ENCODE peak calls at places on chromosomes 13 and 19, in six cellular contexts. T is OCI-LY7, W is HCT116, N is psoas muscle, R is heart right ventricle, C is transverse colon. X is an unnamed sample. For H3K4me1, the result is how much of the 10 kb centered on the place peaks cover.

GRCh38 chr13:114015608-114016295 is 41.9 kb upstream of the C13orf46 start:
- DNase-seq in W (no peak), N (peak), R (peak), T (no peak), C (peak), X (no peak)

GRCh38 chr19:46766569-46767317 is 20.5 kb upstream of the STRN4 start:
- DNase-seq in R (no peak), C (peak), T (peak), N (peak), W (no peak), X (peak)

GRCh38 chr19:9865732-9866627 is 30.9 kb downstream of the PIN1 start:
- DNase-seq in T (peak), W (no peak), C (no peak), N (no peak), R (no peak), X (no peak)

GRCh38 chr13:30898721-30899188 is 7.3 kb upstream of the MEDAG start:
- DNase-seq in N (peak), R (peak), T (no peak), C (no peak), W (no peak), X (no peak)

GRCh38 chr13:109602356-109602755 is 184.0 kb downstream of the IRS2 start:
- DNase-seq in R (no peak), W (no peak), C (no peak), T (no peak), N (no peak), X (no peak)

GRCh38 chr13:39134574-39134973 is 96.3 kb downstream of the NHLRC3 start:
- DNase-seq in R (no peak), W (no peak), T (no peak), C (no peak), N (no peak), X (no peak)

GRCh38 chr19:50025794-50026549 is at the start of gene ZNF473:
- DNase-seq in R (peak), T (peak), W (no peak), C (peak), N (peak), X (peak)

GRCh38 chr13:113448545-113448884 is 4.8 kb downstream of the ADPRHL1 start:
- DNase-seq in W (peak), C (peak), T (peak), R (peak), N (peak), X (peak)

GRCh38 chr13:38385152-38385891 is 35.7 kb downstream of the UFM1 start:
- DNase-seq in T (no peak), W (no peak), R (no peak), C (no peak), N (no peak), X (no peak)

GRCh38 chr19:49981603-49982593 is 20.9 kb upstream of the SIGLEC11 start:
- DNase-seq in W (no peak), C (no peak), N (no peak), R (no peak), T (no peak), X (no peak)

GRCh38 chr13:110916671-110917142 is 1.8 kb upstream of the ANKRD10 start:
- DNase-seq in W (no peak), N (no peak), C (no peak), R (no peak), T (no peak), X (no peak)

GRCh38 chr19:3966051-3967017 is 4.6 kb downstream of the DAPK3 start:
- DNase-seq in N (peak), T (no peak), R (no peak), W (no peak), C (peak), X (no peak)

GRCh38 chr13:29454931-29455481 is 140.5 kb downstream of the SLC7A1 start:
- DNase-seq in W (peak), N (no peak), C (no peak), T (peak), R (no peak), X (peak)

GRCh38 chr13:48319458-48320395 is 16.2 kb downstream of the RB1 start:
- DNase-seq in N (no peak), C (no peak), T (no peak), W (no peak), R (no peak), X (no peak)

GRCh38 chr13:70634893-70635292 is 526.6 kb upstream of the KLHL1 start:
- DNase-seq in T (no peak), N (no peak), W (no peak), R (no peak), C (no peak), X (no peak)

GRCh38 chr13:42043676-42044075 is 4.8 kb upstream of the DGKH start:
- DNase-seq in T (no peak), W (no peak), R (no peak), C (no peak), N (no peak), X (no peak)

GRCh38 chr19:34265221-34265650 is 10.9 kb downstream of the GARRE1 start:
- DNase-seq in C (no peak), R (peak), T (no peak), N (no peak), W (no peak), X (no peak)

GRCh38 chr13:49908637-49909036 is 27.5 kb downstream of the SPRYD7 start:
- DNase-seq in W (peak), T (peak), R (no peak), C (no peak), N (no peak), X (peak)
- H3K4me1 ChIP-seq in W (under half), T (under half), R (under half), C (under half), N (under half), X (under half)

GRCh38 chr19:2611483-2612464 is 90.7 kb downstream of the GNG7 start:
- DNase-seq in T (peak), R (no peak), W (no peak), C (no peak), N (no peak), X (no peak)
- H3K4me1 ChIP-seq in T (half or more), R (under half), W (under half), C (under half), N (under half), X (under half)

GRCh38 chr19:11127905-11128304 is 27.7 kb downstream of the SPC24 start:
- DNase-seq in C (no peak), N (no peak), T (no peak), W (no peak), R (no peak), X (no peak)
- H3K4me1 ChIP-seq in C (under half), N (under half), T (under half), W (under half), R (under half), X (under half)

DNA sequence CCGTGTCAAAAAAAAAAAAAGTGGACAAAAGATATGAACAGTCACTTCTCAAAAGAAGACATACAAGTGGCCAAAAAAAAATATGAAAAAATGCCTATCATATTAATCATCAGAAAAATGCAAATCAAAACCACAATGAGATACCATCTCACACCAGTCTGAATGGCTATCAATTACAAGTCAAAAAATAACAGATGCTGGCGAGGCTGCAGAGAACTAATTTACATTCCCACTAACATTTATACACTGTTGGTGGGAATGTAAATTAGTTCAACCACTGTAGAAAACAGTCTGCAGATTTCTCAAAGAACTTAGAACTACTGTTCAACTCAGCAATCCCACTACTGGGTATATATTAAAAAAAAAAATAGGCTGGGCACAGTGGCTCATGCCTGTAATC is 26.5 kb upstream of the FOXO1 start:
- DNase-seq in C (no peak), N (no peak), T (no peak), W (no peak), R (no peak), X (peak)
- H3K4me1 ChIP-seq in C (under half), N (under half), T (half or more), W (under half), R (under half), X (half or more)

DNA sequence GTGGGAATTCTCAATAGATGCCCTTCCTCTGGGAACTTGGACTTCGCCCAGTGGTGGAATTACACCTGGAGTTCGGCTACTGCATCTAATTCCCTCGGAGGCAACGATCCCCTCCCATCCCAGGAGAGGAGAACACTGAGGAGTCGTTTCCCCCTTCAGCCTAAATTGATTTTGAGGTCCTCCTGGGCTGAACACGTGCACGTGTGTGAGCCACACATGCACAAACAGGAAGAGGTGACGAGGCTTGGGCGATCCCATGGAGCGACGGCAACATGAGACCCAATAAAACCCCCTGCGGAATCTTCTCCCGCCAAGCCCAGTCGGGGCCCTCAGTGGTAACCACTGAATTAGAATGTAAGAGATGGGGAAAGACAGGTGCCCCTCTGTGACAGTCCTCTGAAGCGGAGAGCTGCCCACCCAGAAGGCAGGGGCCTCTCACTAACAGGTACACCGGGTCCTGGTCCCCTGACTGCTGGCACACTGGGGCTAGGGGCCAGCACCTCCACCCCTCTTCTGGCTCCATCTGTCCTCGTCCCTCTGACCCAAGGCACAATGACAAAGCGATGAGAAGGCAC is 4.5 kb downstream of the MLLT1 start:
- DNase-seq in R (no peak), T (no peak), N (no peak), W (no peak), C (no peak), X (no peak)
- H3K4me1 ChIP-seq in R (under half), T (under half), N (half or more), W (under half), C (half or more), X (under half)

GRCh38 chr13:77016241-77016812 is 10.6 kb downstream of the FBXL3 start:
- DNase-seq in R (no peak), T (no peak), C (no peak), W (no peak), N (no peak), X (no peak)
- H3K4me1 ChIP-seq in R (under half), T (under half), C (half or more), W (under half), N (under half), X (under half)

DNA sequence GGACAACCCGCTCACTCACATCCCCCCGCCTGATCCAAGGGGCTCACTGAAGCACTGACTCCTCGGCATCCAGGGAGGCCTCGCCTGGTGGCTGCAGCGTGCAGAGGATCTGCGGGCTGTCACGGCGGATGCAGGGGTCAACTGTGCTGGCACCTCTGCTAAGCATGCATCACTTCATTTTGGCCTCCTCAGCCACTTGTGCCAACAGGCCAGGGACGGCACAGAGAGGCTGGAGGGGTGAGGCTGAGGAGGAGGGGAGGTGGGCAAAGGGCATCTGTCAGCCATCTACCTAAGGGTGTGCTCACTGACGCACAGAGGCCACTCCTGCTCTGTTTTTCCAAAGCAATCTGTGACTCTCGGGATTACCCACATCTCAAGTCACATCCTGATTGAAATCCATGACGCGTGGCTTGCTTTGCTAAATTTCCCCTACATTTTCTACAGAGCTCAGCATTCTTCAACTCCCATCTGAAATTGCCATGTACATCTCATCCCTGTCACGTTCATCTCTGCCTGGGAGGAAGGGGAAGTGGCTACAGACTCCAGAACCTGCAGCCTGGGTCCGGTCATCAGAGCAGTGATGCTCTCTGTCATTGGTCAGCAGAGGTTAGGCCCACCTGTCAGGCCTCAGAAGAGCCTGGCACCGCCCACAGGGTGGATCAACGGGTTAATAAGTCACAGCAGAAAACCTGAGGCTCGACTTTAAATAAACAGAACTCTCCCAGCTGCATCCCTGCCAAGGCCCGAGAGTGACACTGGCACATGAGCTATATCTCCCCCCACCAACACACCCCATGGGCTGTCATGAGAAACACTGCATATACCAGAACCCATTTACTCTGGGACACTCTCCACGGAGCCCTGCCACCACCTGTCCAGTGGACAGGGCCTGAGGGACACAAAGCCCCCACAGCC is 17.6 kb downstream of the ELL start:
- DNase-seq in R (no peak), W (no peak), N (no peak), T (no peak), C (peak), X (no peak)
- H3K4me1 ChIP-seq in R (half or more), W (under half), N (half or more), T (under half), C (half or more), X (half or more)

GRCh38 chr19:44757057-44757734 is 8.7 kb downstream of the BCL3 start:
- DNase-seq in T (no peak), N (peak), W (no peak), R (peak), C (peak), X (no peak)
- H3K4me1 ChIP-seq in T (under half), N (under half), W (under half), R (under half), C (half or more), X (under half)

GRCh38 chr19:15321739-15322138 is 10.6 kb downstream of the BRD4 start:
- DNase-seq in C (no peak), R (no peak), N (no peak), W (no peak), T (no peak), X (no peak)
- H3K4me1 ChIP-seq in C (half or more), R (under half), N (half or more), W (under half), T (half or more), X (half or more)